ENCODE peak calls at places on chromosome 7, in five cellular contexts. U is GM23338, Q is heart left ventricle, A is upper lobe of right lung, K is ascending aorta. O is an unnamed sample. For H3K4me1, the result is how much of the 10 kb centered on the place peaks cover.

GRCh38 chr7:13979671-13980438 is 9.6 kb downstream of the ETV1 start:
- DNase-seq in K (no peak), A (no peak), U (no peak), Q (no peak), O (no peak)

GRCh38 chr7:143480501-143480900 is 2.8 kb downstream of the TAS2R41 start:
- DNase-seq in K (no peak), Q (no peak), U (no peak), A (no peak), O (no peak)

GRCh38 chr7:45872116-45873034 is 507 bp downstream of the CCDC201 start:
- DNase-seq in K (no peak), Q (no peak), A (no peak), U (peak), O (peak)

GRCh38 chr7:5419523-5420107 is 4.0 kb downstream of the TNRC18 start:
- DNase-seq in A (peak), K (no peak), Q (no peak), U (peak), O (no peak)

GRCh38 chr7:73988197-73988596 is 39.8 kb upstream of the ELN start:
- DNase-seq in U (no peak), Q (peak), K (no peak), A (no peak), O (no peak)

GRCh38 chr7:151381083-151381332 is 28.8 kb downstream of the WDR86 start:
- DNase-seq in U (no peak), K (no peak), Q (no peak), A (no peak), O (no peak)

GRCh38 chr7:78636727-78637126 is 816.7 kb downstream of the MAGI2 start:
- DNase-seq in K (no peak), U (peak), Q (no peak), A (no peak), O (no peak)

GRCh38 chr7:135715673-135716072 is 12.3 kb downstream of the SLC13A4 start:
- DNase-seq in A (no peak), Q (no peak), K (no peak), U (no peak), O (no peak)

GRCh38 chr7:25790261-25790660 is 361.7 kb upstream of the NFE2L3 start:
- DNase-seq in K (no peak), U (no peak), Q (no peak), A (no peak), O (no peak)

GRCh38 chr7:81725496-81726117 is 44.2 kb downstream of the HGF start:
- DNase-seq in K (no peak), U (no peak), A (no peak), Q (no peak), O (no peak)

DNA sequence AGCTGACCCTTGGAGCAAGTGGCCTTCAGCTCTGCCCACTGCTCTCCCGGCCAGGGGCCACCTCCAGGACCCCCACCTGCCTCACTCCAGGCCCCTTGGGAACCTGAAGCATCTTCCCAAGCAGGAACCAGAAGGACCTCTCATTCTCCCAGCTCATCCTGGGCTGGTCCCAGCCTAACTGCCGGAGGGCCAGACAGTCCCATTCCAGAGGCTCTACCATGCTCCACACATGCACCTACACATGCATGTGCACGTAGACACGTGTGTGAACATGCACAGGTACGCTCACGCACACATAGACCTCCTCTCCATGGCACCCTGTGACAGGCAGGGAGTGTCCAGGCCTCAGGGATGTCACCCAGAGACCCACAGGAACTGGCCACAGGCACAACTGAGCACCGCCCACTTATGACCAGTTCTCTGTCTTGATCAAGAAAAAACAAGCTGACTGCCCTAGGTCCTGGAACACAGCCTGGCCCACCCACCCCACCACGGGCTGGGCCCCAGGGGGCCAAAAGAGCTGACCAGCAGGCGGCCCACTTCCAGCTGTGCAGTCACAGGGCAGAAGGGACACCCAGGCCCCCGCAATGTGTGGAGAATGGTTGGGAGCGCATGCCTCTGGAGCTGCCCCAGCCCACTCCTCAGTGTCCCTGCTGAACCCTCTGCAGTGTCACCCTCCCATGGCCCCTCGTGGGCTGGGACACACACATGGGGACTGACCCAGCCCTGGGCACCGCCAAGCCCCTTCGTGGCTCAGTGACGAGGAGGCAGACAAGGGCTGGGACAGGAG is 43.4 kb downstream of the CAMK2B start:
- DNase-seq in U (no peak), K (peak), Q (no peak), A (peak), O (peak)
- H3K4me3 ChIP-seq in U (no peak), K (no peak), Q (no peak), A (no peak), O (no peak)

GRCh38 chr7:106779877-106780276 is 85.2 kb upstream of the PIK3CG start:
- DNase-seq in Q (no peak), U (peak), A (no peak), K (no peak), O (peak)
- TF ChIP-seq CTCF in Q (no peak), U (peak), A (no peak), K (no peak), O (peak)

GRCh38 chr7:7720193-7720592 is 1.8 kb upstream of the RPA3 start:
- DNase-seq in Q (no peak), A (no peak), K (no peak), U (no peak), O (no peak)
- H3K4me1 ChIP-seq in Q (under half), A (under half), K (under half), U (under half), O (under half)

GRCh38 chr7:93148135-93148534 is at the start of gene SAMD9L:
- DNase-seq in U (no peak), A (no peak), K (no peak), Q (no peak), O (no peak)

GRCh38 chr7:93148727-93149126 is 542 bp upstream of the SAMD9L start:
- DNase-seq in A (no peak), U (no peak), Q (no peak), K (no peak), O (no peak)

GRCh38 chr7:93146036-93146435 is 2.1 kb downstream of the SAMD9L start:
- DNase-seq in A (no peak), Q (no peak), K (no peak), U (peak), O (no peak)

GRCh38 chr7:93146465-93147127 is 1.6 kb downstream of the SAMD9L start:
- DNase-seq in A (no peak), K (no peak), Q (no peak), U (no peak), O (no peak)

GRCh38 chr7:93147358-93147757 is 827 bp downstream of the SAMD9L start:
- DNase-seq in A (no peak), U (no peak), Q (no peak), K (no peak), O (no peak)
- H3K4me3 ChIP-seq in A (peak), U (no peak), Q (peak), K (peak), O (no peak)

GRCh38 chr7:156816943-156817572 is 75.9 kb downstream of the LMBR1 start:
- DNase-seq in Q (no peak), K (no peak), U (no peak), A (no peak), O (no peak)
- TF ChIP-seq CTCF in Q (peak), K (peak), U (peak), A (peak), O (peak)

GRCh38 chr7:1448958-1449357 is 10.3 kb downstream of the MICALL2 start:
- DNase-seq in U (no peak), Q (no peak), A (no peak), K (no peak), O (no peak)
- H3K4me1 ChIP-seq in U (under half), Q (under half), A (under half), K (under half), O (under half)

GRCh38 chr7:130394421-130395188 is 14.3 kb downstream of the CPA1 start:
- DNase-seq in Q (no peak), U (peak), A (no peak), K (no peak), O (no peak)

GRCh38 chr7:130400120-130400572 is 19.9 kb downstream of the CPA1 start:
- DNase-seq in Q (no peak), A (no peak), K (no peak), U (no peak), O (no peak)

GRCh38 chr7:130397056-130397455 is 16.8 kb downstream of the CPA1 start:
- DNase-seq in A (no peak), U (no peak), Q (no peak), K (no peak), O (no peak)

GRCh38 chr7:130398751-130399150 is 18.5 kb downstream of the CPA1 start:
- DNase-seq in U (no peak), K (no peak), A (no peak), Q (no peak), O (no peak)

DNA sequence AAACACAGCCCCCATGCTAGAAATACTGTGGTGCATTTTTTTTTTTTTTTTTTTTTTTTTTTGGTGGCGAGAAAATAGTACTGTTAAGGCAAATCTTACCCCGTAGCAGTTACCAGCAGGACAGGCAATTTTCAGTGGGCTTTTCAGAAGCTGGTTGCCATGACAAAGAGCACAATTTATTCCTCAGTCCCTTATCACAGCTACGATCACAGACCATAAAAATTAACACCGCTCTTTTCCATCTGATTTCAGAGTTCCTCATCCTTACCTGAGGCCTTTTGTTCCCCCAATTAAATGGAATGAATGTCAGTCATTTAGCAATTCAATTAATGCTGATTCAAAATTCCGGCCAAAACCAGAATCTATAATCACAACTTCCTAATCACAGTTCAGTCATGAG is 17.2 kb downstream of the CPA1 start:
- DNase-seq in Q (no peak), U (no peak), K (no peak), A (no peak), O (no peak)
- H3K4me3 ChIP-seq in Q (no peak), U (no peak), K (peak), A (no peak), O (no peak)

GRCh38 chr7:88789480-88790064 is 6.0 kb downstream of the TEX47 start:
- DNase-seq in A (no peak), U (peak), K (no peak), Q (no peak), O (no peak)
- TF ChIP-seq CTCF in A (peak), U (peak), K (peak), Q (peak), O (peak)

GRCh38 chr7:139741239-139741638 is 36.6 kb downstream of the HIPK2 start:
- DNase-seq in K (peak), U (no peak), A (no peak), Q (no peak), O (no peak)
- H3K4me1 ChIP-seq in K (under half), U (under half), A (half or more), Q (half or more), O (under half)

O was measured in BE2C.